ENCODE peak calls at places on chromosome 13, in nine cellular contexts. O, F, C, W, B, E, T, H and Z are unnamed samples.
A peak's percentile ranks its signal among the peaks of the same experiment; 100 is the strongest.

GRCh38 chr13:51451467-51452390 is 1.1 kb downstream of the INTS6 start:
- DNase-seq in E (peak; percentile 32), C (peak; percentile 86), W (peak; percentile 86), T (no peak), B (peak; percentile 58), H (peak; percentile 61), O (peak; percentile 92), F (peak; percentile 81), Z (peak; percentile 92)

GRCh38 chr13:51714663-51715168 is 89.2 kb downstream of the DHRS12 start:
- DNase-seq in W (no peak), B (no peak), H (peak; percentile 27), F (no peak), C (no peak), E (no peak), T (peak; percentile 60), O (no peak), Z (no peak)

GRCh38 chr13:49315036-49315565 is 67.4 kb downstream of the CDADC1 start:
- DNase-seq in W (no peak), O (no peak), H (no peak), E (no peak), C (no peak), B (no peak), T (no peak), F (no peak), Z (no peak)

GRCh38 chr13:104008571-104009435 is 942.6 kb upstream of the SLC10A2 start:
- DNase-seq in F (peak; percentile 22), T (no peak), O (no peak), W (no peak), H (no peak), C (no peak), B (no peak), E (no peak), Z (no peak)

GRCh38 chr13:28637714-28638355 is 21.1 kb upstream of the POMP start:
- DNase-seq in E (no peak), O (peak; percentile 41), C (no peak), T (no peak), F (no peak), B (no peak), W (no peak), H (no peak), Z (no peak)

GRCh38 chr13:37476874-37477273 is 121.7 kb downstream of the POSTN start:
- DNase-seq in F (no peak), B (no peak), T (no peak), H (no peak), O (no peak), C (no peak), W (no peak), E (no peak), Z (no peak)

GRCh38 chr13:26695360-26695705 is 65.3 kb downstream of the GPR12 start:
- DNase-seq in F (no peak), H (no peak), W (no peak), T (no peak), O (no peak), E (no peak), C (no peak), B (no peak), Z (no peak)

GRCh38 chr13:112263152-112263551 is 113.0 kb upstream of the SPACA7 start:
- DNase-seq in C (no peak), H (no peak), F (no peak), O (no peak), T (no peak), W (no peak), E (no peak), B (no peak), Z (no peak)

GRCh38 chr13:100584901-100585300 is 3.7 kb downstream of the GGACT start:
- DNase-seq in W (no peak), F (no peak), T (no peak), B (no peak), O (peak; percentile 16), E (no peak), H (no peak), C (no peak), Z (no peak)

GRCh38 chr13:25905411-25906010 is 146.3 kb downstream of the SHISA2 start:
- DNase-seq in E (no peak), O (no peak), H (no peak), W (peak; percentile 24), B (no peak), C (no peak), T (no peak), F (no peak), Z (no peak)

GRCh38 chr13:93002071-93002470 is 224.5 kb upstream of the GPC6 start:
- DNase-seq in H (no peak), B (no peak), T (no peak), E (no peak), F (no peak), C (no peak), O (no peak), W (no peak), Z (no peak)

GRCh38 chr13:102608944-102609343 is 12.2 kb downstream of the TPP2 start:
- DNase-seq in O (no peak), T (no peak), E (no peak), C (no peak), H (no peak), F (no peak), W (no peak), B (no peak), Z (no peak)

GRCh38 chr13:79904581-79904980 is 423.6 kb downstream of the NDFIP2 start:
- DNase-seq in B (no peak), E (no peak), O (no peak), W (no peak), T (no peak), H (no peak), C (no peak), F (no peak), Z (no peak)

GRCh38 chr13:97566907-97567306 is 132.9 kb downstream of the RAP2A start:
- DNase-seq in O (no peak), T (no peak), H (no peak), C (no peak), F (no peak), E (no peak), W (no peak), B (no peak), Z (no peak)

DNA sequence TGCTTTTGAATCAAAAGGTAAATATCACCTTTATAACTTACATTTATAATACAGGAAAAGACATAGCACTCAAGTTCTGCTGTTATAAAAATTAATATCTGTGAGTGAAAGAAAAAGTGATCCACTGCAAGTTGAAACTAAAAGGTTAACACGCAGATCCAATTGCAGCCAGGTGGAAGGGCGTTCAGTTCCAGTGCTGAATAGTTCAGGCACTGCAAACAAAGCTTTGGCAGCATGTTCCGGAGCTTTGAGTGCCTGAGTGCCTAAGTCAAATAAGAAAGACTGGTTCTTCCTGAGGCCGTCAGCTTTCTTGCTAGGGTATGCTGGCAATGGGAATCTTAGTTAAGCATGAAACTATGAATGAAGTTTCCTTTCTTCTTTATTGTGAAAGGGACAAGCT is 200.3 kb downstream of the LMO7 start:
- DNase-seq in E (no peak), B (peak; percentile 34), F (no peak), C (peak; percentile 85), W (peak; percentile 84), H (no peak), O (peak; percentile 24), T (no peak), Z (no peak)
- TF ChIP-seq POLR2AphosphoS5 in E (no peak), B (no peak), F (no peak), C (no peak), W (no peak), H (no peak), O (no peak), T (no peak), Z (no peak)

DNA sequence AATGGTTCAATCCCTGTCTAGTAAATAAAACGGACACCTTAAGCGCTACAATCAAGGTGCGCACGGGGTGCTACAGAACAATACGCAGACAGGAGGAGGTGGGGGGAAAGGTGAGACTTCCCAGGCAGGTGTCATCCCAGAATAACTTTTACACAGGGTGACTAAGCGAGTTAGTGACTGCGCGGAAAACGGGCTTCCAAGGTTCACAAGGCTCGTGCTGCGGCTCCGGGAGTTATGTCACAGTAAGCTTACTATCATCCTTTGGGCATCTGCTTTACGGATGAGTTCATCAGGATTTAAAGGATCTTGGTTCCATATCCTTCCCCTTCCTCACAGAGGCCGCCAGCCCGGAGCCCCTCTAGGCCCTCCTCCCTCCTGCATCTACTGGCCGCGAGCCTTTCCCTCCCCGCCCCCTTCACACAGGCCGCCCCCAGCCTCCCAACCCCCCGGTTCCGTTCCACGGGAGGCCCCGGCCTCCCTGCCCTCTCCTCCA is 487 bp upstream of the IFT88 start:
- DNase-seq in C (no peak), B (peak; percentile 40), T (no peak), O (peak; percentile 77), W (no peak), H (no peak), F (no peak), E (no peak), Z (no peak)
- TF ChIP-seq POLR2AphosphoS5 in C (no peak), B (no peak), T (no peak), O (no peak), W (no peak), H (no peak), F (peak; percentile 3), E (peak; percentile 4), Z (no peak)

GRCh38 chr13:110880627-110881026 is 34.2 kb downstream of the ANKRD10 start:
- DNase-seq in H (no peak), T (no peak), W (no peak), E (no peak), B (no peak), C (no peak), O (no peak), F (no peak), Z (no peak)

GRCh38 chr13:110882228-110882627 is 32.6 kb downstream of the ANKRD10 start:
- DNase-seq in B (no peak), C (no peak), T (no peak), W (no peak), E (no peak), O (no peak), F (no peak), H (no peak), Z (no peak)

GRCh38 chr13:110877737-110878136 is 37.1 kb downstream of the ANKRD10 start:
- DNase-seq in W (no peak), H (no peak), O (no peak), T (no peak), E (no peak), C (no peak), F (no peak), B (no peak), Z (no peak)

GRCh38 chr13:110881811-110882210 is 33.1 kb downstream of the ANKRD10 start:
- DNase-seq in F (no peak), H (no peak), E (no peak), W (no peak), T (no peak), C (no peak), B (no peak), O (no peak), Z (no peak)

DNA sequence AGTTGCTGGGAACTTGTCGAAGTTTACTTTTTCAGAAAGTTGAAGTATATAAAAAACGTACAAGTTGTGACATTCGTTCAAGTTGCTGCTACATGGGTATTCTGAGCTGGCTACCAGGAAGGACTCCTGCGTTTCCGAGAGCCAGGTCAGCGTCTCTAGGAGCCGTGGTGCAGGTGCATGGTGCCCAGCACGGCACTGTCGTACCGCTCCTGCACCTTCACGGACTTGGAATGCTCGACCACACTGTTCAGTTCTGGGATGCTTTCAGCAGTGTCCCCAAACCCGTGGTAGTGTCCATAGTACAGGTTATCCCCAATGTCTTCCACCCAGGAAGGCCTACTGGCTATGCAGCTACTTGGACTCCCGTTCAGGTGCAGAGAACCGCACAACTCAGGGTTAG is 35.4 kb downstream of the ANKRD10 start:
- DNase-seq in W (no peak), F (no peak), O (no peak), E (no peak), B (no peak), H (no peak), C (no peak), T (no peak), Z (no peak)
- TF ChIP-seq POLR2AphosphoS5 in W (no peak), F (no peak), O (no peak), E (no peak), B (no peak), H (no peak), C (no peak), T (no peak), Z (no peak)

GRCh38 chr13:23074054-23074805 is 106.5 kb upstream of the SGCG start:
- DNase-seq in T (no peak), W (no peak), F (no peak), E (no peak), H (no peak), B (no peak), O (no peak), C (no peak), Z (no peak)
- TF ChIP-seq POLR2AphosphoS5 in T (no peak), W (no peak), F (no peak), E (no peak), H (no peak), B (no peak), O (no peak), C (no peak), Z (no peak)